ENCODE peak calls at places on chromosome 11, in seven cellular contexts. H is nephron progenitor cell, M is retina, U is coronary artery, N is spleen, T is G401, I is GM12891. L is an unnamed sample.

GRCh38 chr11:67287355-67288197 is 1.5 kb upstream of the ANKRD13D start:
- DNase-seq in H (no peak), M (no peak), U (no peak), N (peak; percentile 86), T (no peak), I (no peak), L (no peak)

GRCh38 chr11:76166314-76166713 is 40.0 kb downstream of the WNT11 start:
- DNase-seq in H (no peak), M (no peak), U (no peak), N (no peak), T (no peak), I (no peak), L (no peak)

GRCh38 chr11:131954146-131954545 is 583.7 kb downstream of the NTM start:
- DNase-seq in H (no peak), M (no peak), U (no peak), N (no peak), T (peak; percentile 72), I (no peak), L (no peak)

GRCh38 chr11:77658213-77659013 is 20.8 kb upstream of the CLNS1A start:
- DNase-seq in H (no peak), M (no peak), U (no peak), N (no peak), T (no peak), I (no peak), L (no peak)

GRCh38 chr11:46918087-46918751 is at the start of gene LRP4:
- DNase-seq in H (peak; percentile 86), M (no peak), U (no peak), N (peak; percentile 85), T (no peak), I (peak; percentile 59), L (peak; percentile 69)

GRCh38 chr11:125519865-125520834 is 24.1 kb upstream of the FEZ1 start:
- DNase-seq in H (no peak), M (no peak), U (no peak), N (no peak), T (no peak), I (no peak), L (no peak)

GRCh38 chr11:92886243-92886905 is 83.1 kb upstream of the MTNR1B start:
- DNase-seq in H (peak; percentile 57), M (peak; percentile 68), U (no peak), N (no peak), T (peak; percentile 87), I (peak; percentile 38), L (peak; percentile 62)

GRCh38 chr11:43735115-43735514 is 54.6 kb downstream of the HSD17B12 start:
- DNase-seq in H (no peak), M (no peak), U (no peak), N (no peak), T (no peak), I (no peak), L (no peak)

GRCh38 chr11:69453151-69453550 is 28.3 kb upstream of the LINC01488 start:
- DNase-seq in H (no peak), M (no peak), U (no peak), N (no peak), T (no peak), I (no peak), L (no peak)

GRCh38 chr11:118653684-118654390 is 25.6 kb downstream of the TREH start:
- DNase-seq in H (no peak), M (no peak), U (peak; percentile 38), N (peak; percentile 54), T (no peak), I (no peak), L (no peak)

GRCh38 chr11:83249972-83250593 is 36.1 kb downstream of the CCDC90B start:
- DNase-seq in H (no peak), M (no peak), U (no peak), N (no peak), T (peak; percentile 46), I (no peak), L (no peak)

GRCh38 chr11:73248526-73249185 is 23.5 kb upstream of the P2RY6 start:
- DNase-seq in H (no peak), M (no peak), U (no peak), N (no peak), T (no peak), I (no peak), L (no peak)

GRCh38 chr11:1830119-1830499 is 4.7 kb upstream of the SYT8 start:
- DNase-seq in H (no peak), M (peak; percentile 10), U (no peak), N (no peak), T (no peak), I (no peak), L (peak; percentile 3)

GRCh38 chr11:123313261-123313660 is 116.8 kb upstream of the GRAMD1B start:
- DNase-seq in H (no peak), M (no peak), U (no peak), N (no peak), T (no peak), I (no peak), L (no peak)

GRCh38 chr11:66467034-66467659 is 442 bp downstream of the PELI3 start:
- DNase-seq in H (no peak), M (peak; percentile 59), U (no peak), N (no peak), T (peak; percentile 25), I (no peak), L (no peak)

GRCh38 chr11:47715082-47715669 is at the start of gene AGBL2:
- DNase-seq in H (peak; percentile 77), M (peak; percentile 86), U (peak; percentile 80), N (peak; percentile 97), T (peak; percentile 78), I (peak; percentile 73), L (peak; percentile 77)

GRCh38 chr11:2777871-2778629 is 78.3 kb upstream of the KCNQ1OT1 start:
- DNase-seq in H (no peak), M (no peak), U (peak; percentile 75), N (peak; percentile 70), T (peak; percentile 4), I (no peak), L (peak; percentile 5)

GRCh38 chr11:46071091-46071490 is 50.2 kb downstream of the PHF21A start:
- DNase-seq in H (no peak), M (no peak), U (no peak), N (no peak), T (no peak), I (no peak), L (no peak)

GRCh38 chr11:126534141-126534805 is 178.8 kb downstream of the ST3GAL4 start:
- DNase-seq in H (no peak), M (no peak), U (no peak), N (no peak), T (no peak), I (no peak), L (no peak)

GRCh38 chr11:34825670-34826383 is 90.4 kb downstream of the APIP start:
- DNase-seq in H (no peak), M (no peak), U (no peak), N (no peak), T (no peak), I (no peak), L (no peak)

L was measured in WERI-Rb-1.